ENCODE peak calls at places on chromosomes 4 and X, in six cellular contexts. G is PC-3; I is substantia nigra; R is stimulated activated CD8-positive, alpha-beta memory T cell treated with anti-CD3 and anti-CD28 coated beads, Interleukin-15, amount 100 ng/mL, for 1 hour; Q is choroid plexus epithelial cell; N is NT2/D1. C is an unnamed sample.

GRCh38 chrX:26871967-26872366 is 591.2 kb downstream of the PPP4R3C start:
- DNase-seq in R (no peak), N (no peak), G (no peak), I (no peak), Q (no peak), C (no peak)

GRCh38 chr4:48138936-48139335 is 4.9 kb upstream of the TXK start:
- DNase-seq in R (no peak), G (no peak), Q (no peak), I (no peak), N (no peak), C (no peak)

GRCh38 chr4:88759039-88759631 is 61.5 kb upstream of the NAP1L5 start:
- DNase-seq in R (no peak), N (peak), I (no peak), G (no peak), Q (peak), C (peak)

GRCh38 chr4:76781698-76782595 is 116.0 kb downstream of the SOWAHB start:
- DNase-seq in Q (peak), I (no peak), R (no peak), G (peak), N (no peak), C (peak)

GRCh38 chr4:147328189-147328588 is 152.7 kb upstream of the EDNRA start:
- DNase-seq in N (no peak), I (no peak), R (no peak), Q (no peak), G (no peak), C (no peak)

GRCh38 chr4:152109585-152110509 is 349.0 kb upstream of the GATB start:
- DNase-seq in R (no peak), N (no peak), Q (peak), G (no peak), I (no peak), C (no peak)

GRCh38 chr4:124105212-124105611 is 607.3 kb downstream of the ANKRD50 start:
- DNase-seq in Q (peak), G (peak), I (no peak), R (no peak), N (no peak), C (peak)

GRCh38 chr4:164872481-164872880 is 4.5 kb upstream of the APELA start:
- DNase-seq in N (no peak), G (no peak), I (no peak), Q (no peak), R (no peak), C (no peak)

GRCh38 chr4:153067376-153067775 is 131.3 kb downstream of the FHDC1 start:
- DNase-seq in G (peak), N (no peak), Q (peak), R (no peak), I (no peak), C (peak)

GRCh38 chrX:23012162-23012561 is 12.4 kb downstream of the DDX53 start:
- DNase-seq in R (no peak), Q (no peak), N (no peak), G (no peak), I (no peak), C (no peak)

GRCh38 chrX:114800719-114801118 is 216.7 kb downstream of the IL13RA2 start:
- DNase-seq in N (no peak), I (no peak), G (peak), Q (peak), R (no peak), C (peak)

GRCh38 chr4:56910172-56910967 is 2.7 kb downstream of the REST start:
- DNase-seq in N (no peak), I (no peak), R (no peak), G (peak), Q (no peak), C (no peak)

GRCh38 chrX:21374163-21374993 is at the start of gene CNKSR2:
- DNase-seq in Q (peak), G (peak), R (peak), N (peak), I (peak), C (peak)

GRCh38 chrX:109774706-109775105 is 41.6 kb upstream of the ACSL4 start:
- DNase-seq in G (peak), N (no peak), Q (peak), R (no peak), I (no peak), C (peak)

GRCh38 chr4:74044676-74045075 is 6.2 kb upstream of the CXCL3 start:
- DNase-seq in I (no peak), N (no peak), G (peak), R (no peak), Q (peak), C (peak)

GRCh38 chr4:127783971-127784519 is 1.9 kb downstream of the HSPA4L start:
- DNase-seq in I (no peak), R (no peak), G (no peak), Q (no peak), N (no peak), C (no peak)

GRCh38 chr4:23922535-23923115 is 32.8 kb upstream of the PPARGC1A start:
- DNase-seq in I (no peak), Q (no peak), N (no peak), R (no peak), G (no peak), C (no peak)

GRCh38 chrX:15468036-15468435 is 25.1 kb downstream of the PIR start:
- DNase-seq in Q (peak), G (peak), I (no peak), R (no peak), N (no peak), C (peak)

GRCh38 chr4:145839151-145839550 is 99.5 kb downstream of the ZNF827 start:
- DNase-seq in N (no peak), Q (peak), R (no peak), I (peak), G (no peak), C (no peak)

GRCh38 chr4:100083289-100083688 is 107.0 kb downstream of the DDIT4L start:
- DNase-seq in G (no peak), I (no peak), Q (no peak), N (no peak), R (no peak), C (no peak)

GRCh38 chr4:10369517-10369916 is 87.7 kb downstream of the ZNF518B start:
- DNase-seq in N (no peak), R (no peak), I (no peak), Q (no peak), G (no peak), C (no peak)

GRCh38 chr4:5385741-5386251 is 322.6 kb downstream of the EVC2 start:
- DNase-seq in R (no peak), I (no peak), N (no peak), Q (no peak), G (no peak), C (no peak)

GRCh38 chr4:54215379-54216072 is 13.6 kb upstream of the PDGFRA start:
- DNase-seq in N (no peak), R (no peak), Q (no peak), G (no peak), I (no peak), C (no peak)

GRCh38 chrX:12301288-12301687 is 163.0 kb downstream of the FRMPD4 start:
- DNase-seq in N (no peak), R (no peak), G (no peak), Q (no peak), I (no peak), C (no peak)

GRCh38 chr4:45621926-45622325 is 501.9 kb downstream of the GABRG1 start:
- DNase-seq in R (no peak), Q (peak), I (no peak), G (peak), N (no peak), C (peak)

GRCh38 chr4:36511785-36512184 is 230.4 kb downstream of the DTHD1 start:
- DNase-seq in G (no peak), R (no peak), N (no peak), Q (no peak), I (no peak), C (no peak)

GRCh38 chrX:139881572-139881971 is 51.3 kb downstream of the ATP11C start:
- DNase-seq in N (no peak), R (no peak), Q (peak), I (no peak), G (peak), C (peak)

GRCh38 chrX:110226931-110227330 is 91.0 kb downstream of the AMMECR1 start:
- DNase-seq in R (no peak), Q (no peak), I (no peak), N (no peak), G (peak), C (peak)

GRCh38 chr4:26132858-26133257 is 188.0 kb upstream of the RBPJ start:
- DNase-seq in I (no peak), Q (no peak), N (no peak), G (no peak), R (no peak), C (no peak)

GRCh38 chr4:18020145-18020670 is 1.3 kb downstream of the LCORL start:
- DNase-seq in I (peak), Q (peak), N (no peak), G (peak), R (no peak), C (peak)

GRCh38 chrX:72712094-72712755 is 1.9 kb downstream of the PHKA1 start:
- DNase-seq in N (no peak), G (peak), I (no peak), R (no peak), Q (peak), C (peak)